ENCODE peak calls at places on chromosomes 1 and 21, in seven cellular contexts. R is NCI-H1092 treated with DMSO at 0.1 percent for 48 hours, X is naive B cell, U is aorta, W is adrenal gland, C is AG08395, B is stomach. Y is an unnamed sample.

GRCh38 chr1:27357281-27358037 is 9.3 kb downstream of the MAP3K6 start:
- DNase-seq in R (peak), X (peak), U (peak), W (peak), C (peak), B (peak), Y (no peak)

GRCh38 chr21:10521091-10521598 is at the start of gene TPTE:
- DNase-seq in R (no peak), X (no peak), U (peak), W (no peak), C (no peak), B (no peak), Y (no peak)

GRCh38 chr1:147895123-147895522 is 7.5 kb upstream of the GJA8 start:
- DNase-seq in R (no peak), X (no peak), U (no peak), W (no peak), C (no peak), B (no peak), Y (no peak)

GRCh38 chr1:40039245-40039756 is 1.2 kb upstream of the CAP1 start:
- DNase-seq in R (peak), X (peak), U (no peak), W (peak), C (no peak), B (no peak), Y (no peak)

GRCh38 chr1:109516872-109517271 is 7.3 kb upstream of the AMIGO1 start:
- DNase-seq in R (no peak), X (no peak), U (no peak), W (no peak), C (no peak), B (no peak), Y (no peak)

GRCh38 chr1:59123081-59123675 is 173.7 kb upstream of the FGGY start:
- DNase-seq in R (no peak), X (no peak), U (no peak), W (no peak), C (no peak), B (no peak), Y (no peak)

GRCh38 chr1:54798769-54799641 is 2.1 kb downstream of the TTC22 start:
- DNase-seq in R (no peak), X (no peak), U (no peak), W (no peak), C (no peak), B (peak), Y (no peak)

GRCh38 chr1:201144701-201145100 is 9.6 kb downstream of the TMEM9 start:
- DNase-seq in R (no peak), X (no peak), U (no peak), W (no peak), C (no peak), B (no peak), Y (no peak)

GRCh38 chr1:1761504-1762376 is 16.5 kb downstream of the NADK start:
- DNase-seq in R (no peak), X (no peak), U (no peak), W (no peak), C (no peak), B (no peak), Y (no peak)

GRCh38 chr21:35227774-35228173 is 178.7 kb upstream of the RUNX1 start:
- DNase-seq in R (peak), X (peak), U (no peak), W (no peak), C (no peak), B (no peak), Y (no peak)

GRCh38 chr1:175978476-175978875 is 228.6 kb downstream of the COP1 start:
- DNase-seq in R (no peak), X (no peak), U (no peak), W (no peak), C (peak), B (no peak), Y (no peak)

GRCh38 chr1:246343251-246343650 is 163.8 kb downstream of the SMYD3 start:
- DNase-seq in R (no peak), X (no peak), U (no peak), W (no peak), C (no peak), B (no peak), Y (no peak)

GRCh38 chr1:25653558-25653957 is 37.0 kb downstream of the MAN1C1 start:
- DNase-seq in R (no peak), X (no peak), U (no peak), W (no peak), C (no peak), B (no peak), Y (no peak)

GRCh38 chr1:197356723-197357533 is 88.9 kb downstream of the CRB1 start:
- DNase-seq in R (peak), X (peak), U (no peak), W (peak), C (peak), B (no peak), Y (no peak)

GRCh38 chr1:15220825-15221431 is 26.1 kb upstream of the FHAD1 start:
- DNase-seq in R (no peak), X (no peak), U (no peak), W (peak), C (no peak), B (peak), Y (no peak)

GRCh38 chr1:167617100-167617949 is 12.7 kb upstream of the RCSD1 start:
- DNase-seq in R (no peak), X (peak), U (no peak), W (peak), C (peak), B (no peak), Y (no peak)

GRCh38 chr1:200890818-200891773 is 3.6 kb upstream of the INAVA start:
- DNase-seq in R (no peak), X (no peak), U (peak), W (peak), C (peak), B (no peak), Y (peak)

GRCh38 chr1:37308571-37308960 is 165.8 kb upstream of the ZC3H12A start:
- DNase-seq in R (no peak), X (no peak), U (peak), W (no peak), C (no peak), B (no peak), Y (no peak)

GRCh38 chr1:184242507-184242943 is 144.3 kb upstream of the C1orf21 start:
- DNase-seq in R (peak), X (no peak), U (no peak), W (peak), C (peak), B (no peak), Y (peak)

GRCh38 chr1:226990133-226990716 is 50.1 kb downstream of the COQ8A start:
- DNase-seq in R (no peak), X (no peak), U (no peak), W (peak), C (no peak), B (no peak), Y (no peak)

Y was measured in GM04503.